ENCODE peak calls at places on chromosomes 13 and 19, in nine cellular contexts. N is uterus, O is pancreas, L is heart left ventricle, V is suprapubic skin, W is heart right ventricle, Z is ascending aorta, U is ovary, T is fibroblast of lung. P is an unnamed sample. For H3K4me1, the result is how much of the 10 kb centered on the place peaks cover.

GRCh38 chr13:32638739-32639138 is 52.5 kb downstream of the PDS5B start:
- DNase-seq in L (no peak), W (no peak), V (no peak), Z (no peak), T (no peak), O (no peak), N (no peak), U (no peak), P (no peak)

GRCh38 chr13:20943519-20944012 is 41.0 kb upstream of the XPO4 start:
- DNase-seq in L (peak), U (peak), V (peak), W (peak), O (peak), Z (peak), T (peak), N (peak), P (peak)

GRCh38 chr19:49850487-49851342 is at the start of gene PTOV1:
- DNase-seq in W (peak), L (peak), U (peak), T (peak), Z (peak), V (peak), O (peak), N (peak), P (peak)

GRCh38 chr19:14081797-14082674 is 3.5 kb downstream of the C19orf67 start:
- DNase-seq in Z (no peak), T (no peak), L (peak), O (peak), U (peak), V (no peak), N (peak), W (peak), P (peak)

GRCh38 chr13:71624641-71625040 is 242.4 kb downstream of the DACH1 start:
- DNase-seq in T (no peak), L (no peak), U (no peak), N (no peak), W (no peak), O (no peak), Z (no peak), V (no peak), P (no peak)

GRCh38 chr13:99367106-99367616 is 60.0 kb upstream of the GPR183 start:
- DNase-seq in N (no peak), O (no peak), W (peak), V (peak), Z (no peak), T (no peak), U (no peak), L (no peak), P (no peak)

GRCh38 chr19:54333586-54334298 is 5.2 kb downstream of the LILRA4 start:
- DNase-seq in T (no peak), Z (no peak), O (no peak), N (no peak), W (no peak), L (no peak), U (no peak), V (no peak), P (no peak)

GRCh38 chr19:54254195-54254906 is 2.7 kb downstream of the LILRB5 start:
- DNase-seq in Z (no peak), W (no peak), O (no peak), V (peak), U (no peak), T (no peak), L (no peak), N (no peak), P (no peak)

GRCh38 chr13:66657165-66657895 is 572.8 kb downstream of the PCDH9 start:
- DNase-seq in W (peak), N (peak), L (peak), U (no peak), V (no peak), T (peak), Z (no peak), O (peak), P (no peak)

GRCh38 chr13:73521291-73521626 is 462.5 kb downstream of the KLF5 start:
- DNase-seq in T (no peak), V (no peak), W (no peak), L (no peak), U (no peak), Z (no peak), N (no peak), O (no peak), P (no peak)

GRCh38 chr13:23567792-23568480 is 2.3 kb upstream of the TNFRSF19 start:
- DNase-seq in T (no peak), O (no peak), L (no peak), U (no peak), V (no peak), Z (no peak), W (no peak), N (no peak), P (no peak)

GRCh38 chr19:40791349-40791748 is 7.6 kb upstream of the EGLN2 start:
- DNase-seq in L (no peak), V (no peak), U (no peak), T (no peak), W (no peak), N (no peak), O (no peak), Z (no peak), P (no peak)

GRCh38 chr19:19661141-19661674 is 2.3 kb downstream of the ATP13A1 start:
- DNase-seq in U (no peak), L (no peak), T (no peak), V (no peak), W (no peak), N (no peak), O (no peak), Z (no peak), P (peak)

GRCh38 chr13:50521750-50522149 is 321.7 kb downstream of the DLEU7 start:
- DNase-seq in N (no peak), T (peak), O (peak), Z (no peak), W (no peak), U (no peak), V (no peak), L (no peak), P (no peak)

GRCh38 chr19:16461630-16462051 is 10.1 kb downstream of the EPS15L1 start:
- DNase-seq in O (no peak), N (no peak), L (peak), Z (no peak), W (peak), U (no peak), T (no peak), V (no peak), P (no peak)
- H3K4me1 ChIP-seq in O (under half), N (under half), L (half or more), Z (under half), W (half or more), U (under half), T (under half), V (half or more), P (under half)

DNA sequence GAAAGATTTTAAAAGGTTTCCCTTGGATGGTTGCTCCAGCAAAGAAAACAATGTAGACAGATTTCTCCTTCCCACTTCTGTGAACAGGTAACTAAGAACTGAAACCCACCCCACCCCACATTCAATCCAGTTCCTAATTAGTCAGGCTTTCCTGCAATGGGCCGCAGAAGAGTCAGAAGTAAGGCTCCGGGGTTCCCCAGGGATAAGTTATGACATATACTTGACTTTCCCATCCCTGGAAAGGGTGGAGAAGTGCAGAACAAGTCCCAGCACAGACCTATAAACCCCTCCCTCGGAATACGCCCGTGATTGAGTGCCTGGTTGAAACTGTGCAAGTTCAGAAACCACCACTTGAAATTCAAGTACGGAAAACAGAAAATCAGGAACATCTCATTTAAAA is 24.9 kb downstream of the RCBTB2 start:
- DNase-seq in W (no peak), Z (no peak), L (no peak), T (no peak), O (no peak), V (no peak), N (no peak), U (no peak), P (no peak)
- H3K4me1 ChIP-seq in W (under half), Z (under half), L (under half), T (under half), O (under half), V (under half), N (under half), U (under half), P (under half)

GRCh38 chr19:4717966-4718701 is 5.5 kb downstream of the DPP9 start:
- DNase-seq in N (no peak), V (no peak), T (no peak), Z (no peak), L (no peak), O (no peak), W (no peak), U (no peak), P (no peak)

GRCh38 chr19:4720037-4720700 is 3.5 kb downstream of the DPP9 start:
- DNase-seq in L (no peak), U (no peak), Z (no peak), V (no peak), T (no peak), O (no peak), W (no peak), N (no peak), P (no peak)

GRCh38 chr19:4715529-4716221 is 8.0 kb downstream of the DPP9 start:
- DNase-seq in V (no peak), Z (no peak), O (peak), U (no peak), T (no peak), L (peak), W (no peak), N (no peak), P (peak)

GRCh38 chr19:4719499-4719866 is 4.2 kb downstream of the DPP9 start:
- DNase-seq in N (no peak), Z (no peak), O (no peak), V (no peak), L (no peak), W (no peak), U (no peak), T (no peak), P (no peak)

GRCh38 chr19:4717191-4717965 is 6.3 kb downstream of the DPP9 start:
- DNase-seq in Z (no peak), T (peak), U (no peak), W (no peak), O (no peak), L (no peak), N (no peak), V (no peak), P (no peak)
- H3K4me1 ChIP-seq in Z (under half), T (under half), U (under half), W (under half), O (under half), L (under half), N (under half), V (under half), P (under half)

GRCh38 chr13:26838821-26839220 is 78.2 kb upstream of the GPR12 start:
- DNase-seq in O (no peak), W (no peak), Z (no peak), T (no peak), V (no peak), N (no peak), L (no peak), U (no peak), P (no peak)

GRCh38 chr13:26837102-26837501 is 76.5 kb upstream of the GPR12 start:
- DNase-seq in W (no peak), O (no peak), L (no peak), U (no peak), N (no peak), T (no peak), Z (no peak), V (no peak), P (no peak)

GRCh38 chr13:26839682-26840081 is 79.1 kb upstream of the GPR12 start:
- DNase-seq in V (no peak), Z (no peak), W (no peak), T (no peak), O (no peak), U (no peak), L (no peak), N (no peak), P (no peak)

DNA sequence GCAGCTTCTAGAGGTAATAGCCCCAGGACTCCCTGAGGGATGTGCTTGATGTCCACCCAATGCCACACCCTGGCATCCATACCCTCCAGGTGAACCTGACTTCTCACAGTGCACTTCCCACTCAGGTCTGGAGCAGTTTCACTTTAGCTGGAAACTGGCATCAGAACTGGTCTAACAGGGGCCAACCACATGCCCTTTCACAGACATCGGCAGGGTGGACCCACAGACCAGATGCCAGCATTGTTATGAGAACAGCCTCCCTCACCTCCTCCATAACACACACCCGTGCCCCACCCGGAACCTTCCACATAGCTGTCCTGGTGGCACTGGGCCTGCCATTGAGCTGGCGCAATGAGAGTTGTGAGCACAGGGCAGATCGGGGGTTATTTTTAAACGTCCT is 77.4 kb upstream of the GPR12 start:
- DNase-seq in N (no peak), Z (no peak), V (no peak), W (no peak), T (no peak), O (no peak), U (no peak), L (peak), P (no peak)
- H3K4me1 ChIP-seq in N (under half), Z (under half), V (under half), W (under half), T (under half), O (under half), U (under half), L (under half), P (under half)

GRCh38 chr19:45094707-45095106 is 1.7 kb downstream of the PPP1R37 start:
- DNase-seq in U (no peak), L (no peak), V (no peak), T (no peak), Z (no peak), W (no peak), O (no peak), N (no peak), P (no peak)
- H3K4me1 ChIP-seq in U (under half), L (half or more), V (half or more), T (under half), Z (under half), W (half or more), O (under half), N (under half), P (under half)

GRCh38 chr19:50998686-50999085 is 2.7 kb downstream of the KLK8 start:
- DNase-seq in W (no peak), T (no peak), N (no peak), Z (no peak), O (no peak), L (no peak), U (no peak), V (no peak), P (no peak)
- H3K4me1 ChIP-seq in W (under half), T (under half), N (under half), Z (under half), O (under half), L (under half), U (under half), V (under half), P (under half)

DNA sequence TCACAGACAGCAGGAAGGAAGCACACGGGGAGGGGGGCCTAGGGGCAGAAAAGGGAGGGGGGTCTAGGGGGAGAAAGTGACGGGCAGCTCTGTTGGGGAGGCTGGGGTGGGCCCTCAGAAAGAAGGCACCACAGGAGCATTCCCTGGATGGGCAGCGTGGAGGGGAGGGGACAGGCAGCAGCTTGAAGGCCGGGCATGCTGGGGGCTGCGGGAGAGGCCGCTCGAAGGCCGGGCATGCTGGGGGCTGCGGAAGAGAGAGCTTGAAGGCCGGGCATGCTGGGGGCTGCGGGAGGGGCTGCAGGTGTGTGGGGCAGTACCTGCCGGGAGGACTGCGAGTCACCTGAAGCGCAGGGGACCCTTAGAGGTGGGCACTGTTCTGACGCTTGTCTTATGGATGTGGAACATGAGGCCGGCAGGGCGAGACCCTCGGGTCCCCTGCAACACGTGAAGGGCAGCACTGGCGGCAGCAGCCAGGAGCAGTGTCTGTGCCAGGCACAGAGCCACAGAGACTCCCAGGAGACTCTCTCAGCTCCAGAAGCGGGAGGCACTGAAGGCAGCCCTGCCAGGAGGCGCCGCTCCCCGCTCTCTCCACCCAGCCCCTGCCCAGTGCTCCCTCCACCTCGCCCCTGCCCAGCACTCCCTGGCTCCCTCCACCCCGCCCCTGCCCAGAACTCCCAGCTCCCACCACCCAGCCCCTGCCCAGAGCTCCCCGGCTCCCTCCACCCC is 13.3 kb downstream of the ZNF787 start:
- DNase-seq in W (no peak), L (no peak), V (no peak), U (no peak), O (no peak), N (no peak), T (no peak), Z (no peak), P (peak)
- H3K4me1 ChIP-seq in W (half or more), L (half or more), V (half or more), U (under half), O (under half), N (under half), T (under half), Z (under half), P (half or more)

DNA sequence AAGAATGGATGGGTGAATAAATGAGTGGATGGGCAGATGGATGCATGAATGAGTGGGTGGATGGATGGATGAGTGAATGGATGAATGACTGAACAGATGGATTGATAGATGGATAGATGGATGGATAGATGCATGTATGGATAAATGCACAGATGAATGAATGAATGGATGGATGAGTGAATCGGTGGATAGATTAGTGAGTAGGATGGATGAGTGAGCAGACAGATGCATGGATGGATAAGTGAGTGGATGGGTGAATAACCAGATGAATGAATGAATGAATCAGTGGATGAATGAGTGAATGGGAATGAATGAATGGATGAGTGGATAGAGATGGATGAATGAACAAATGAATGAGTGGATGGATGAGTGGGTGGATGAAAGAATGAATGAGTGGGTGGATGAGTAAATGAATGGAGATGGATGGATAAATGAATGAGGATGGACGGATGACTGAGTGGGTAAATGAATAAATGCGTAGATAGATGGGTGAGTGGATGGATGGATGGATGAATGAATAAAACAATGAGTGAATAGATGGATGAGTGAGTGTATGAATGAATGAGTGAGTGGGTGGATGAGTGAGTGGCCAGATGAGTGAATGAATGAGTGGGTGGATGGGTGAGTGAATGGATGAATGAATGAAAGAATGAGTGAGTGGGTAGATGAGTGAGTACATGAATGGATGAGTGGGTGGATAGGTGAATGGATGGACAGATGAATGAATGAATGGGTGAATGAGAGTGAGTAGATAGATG is 13.0 kb downstream of the GAS6 start:
- DNase-seq in V (no peak), N (no peak), L (no peak), O (no peak), W (no peak), U (no peak), Z (no peak), T (no peak), P (no peak)
- H3K4me1 ChIP-seq in V (half or more), N (under half), L (half or more), O (under half), W (half or more), U (under half), Z (under half), T (under half), P (under half)

GRCh38 chr13:77732287-77732686 is 34.8 kb downstream of the SLAIN1 start:
- DNase-seq in W (no peak), V (no peak), U (no peak), N (no peak), Z (no peak), L (no peak), T (no peak), O (no peak), P (no peak)

GRCh38 chr13:77728265-77728966 is 30.9 kb downstream of the SLAIN1 start:
- DNase-seq in U (no peak), L (no peak), V (no peak), N (no peak), T (no peak), W (no peak), O (no peak), Z (no peak), P (no peak)

GRCh38 chr13:77733674-77734073 is 36.2 kb downstream of the SLAIN1 start:
- DNase-seq in T (no peak), L (no peak), V (no peak), O (no peak), Z (no peak), W (no peak), N (no peak), U (no peak), P (no peak)

GRCh38 chr13:77724092-77724491 is 26.6 kb downstream of the SLAIN1 start:
- DNase-seq in T (no peak), O (no peak), W (no peak), Z (no peak), L (no peak), U (no peak), V (no peak), N (no peak), P (no peak)

GRCh38 chr13:77729502-77730221 is 32.2 kb downstream of the SLAIN1 start:
- DNase-seq in W (no peak), T (no peak), L (no peak), V (no peak), N (no peak), Z (no peak), O (no peak), U (no peak), P (no peak)
- H3K4me1 ChIP-seq in W (under half), T (under half), L (under half), V (under half), N (under half), Z (under half), O (under half), U (under half), P (under half)

P was measured in mucosa of descending colon.